ENCODE peak calls at places on chromosomes 13 and 19, in five cellular contexts. H, C, U, Z and E are unnamed samples. For H3K36me3, the result is how much of the 10 kb centered on the place peaks cover.

GRCh38 chr13:98199480-98199879 is 22.4 kb upstream of the RNF113B start:
- DNase-seq in H (no peak), C (no peak), U (no peak), Z (no peak), E (no peak)

GRCh38 chr19:18868380-18869230 is 27.4 kb downstream of the CERS1 start:
- DNase-seq in H (no peak), C (no peak), U (no peak), Z (no peak), E (no peak)

GRCh38 chr13:29435125-29435911 is 160.2 kb downstream of the SLC7A1 start:
- DNase-seq in H (no peak), C (peak), U (peak), Z (no peak), E (no peak)

GRCh38 chr13:30063892-30064291 is 213.5 kb upstream of the UBL3 start:
- DNase-seq in H (no peak), C (no peak), U (no peak), Z (no peak), E (no peak)

GRCh38 chr19:9673912-9674668 is 810 bp downstream of the ZNF562 start:
- DNase-seq in H (no peak), C (no peak), U (peak), Z (peak), E (no peak)

GRCh38 chr19:45587873-45588272 is 3.3 kb upstream of the OPA3 start:
- DNase-seq in H (no peak), C (peak), U (no peak), Z (no peak), E (no peak)

GRCh38 chr13:49985129-49985528 is 11.7 kb upstream of the TRIM13 start:
- DNase-seq in H (no peak), C (no peak), U (no peak), Z (no peak), E (no peak)

GRCh38 chr13:21757721-21758120 is 86.8 kb downstream of the FGF9 start:
- DNase-seq in H (no peak), C (no peak), U (no peak), Z (no peak), E (no peak)

GRCh38 chr19:35739275-35740107 is 2.8 kb downstream of the IGFLR1 start:
- DNase-seq in H (peak), C (no peak), U (no peak), Z (no peak), E (no peak)

GRCh38 chr19:19805480-19805879 is 16.1 kb downstream of the ZNF506 start:
- DNase-seq in H (no peak), C (no peak), U (no peak), Z (no peak), E (no peak)

GRCh38 chr13:112446347-112446861 is 70.2 kb downstream of the SPACA7 start:
- DNase-seq in H (no peak), C (no peak), U (no peak), Z (no peak), E (no peak)

DNA sequence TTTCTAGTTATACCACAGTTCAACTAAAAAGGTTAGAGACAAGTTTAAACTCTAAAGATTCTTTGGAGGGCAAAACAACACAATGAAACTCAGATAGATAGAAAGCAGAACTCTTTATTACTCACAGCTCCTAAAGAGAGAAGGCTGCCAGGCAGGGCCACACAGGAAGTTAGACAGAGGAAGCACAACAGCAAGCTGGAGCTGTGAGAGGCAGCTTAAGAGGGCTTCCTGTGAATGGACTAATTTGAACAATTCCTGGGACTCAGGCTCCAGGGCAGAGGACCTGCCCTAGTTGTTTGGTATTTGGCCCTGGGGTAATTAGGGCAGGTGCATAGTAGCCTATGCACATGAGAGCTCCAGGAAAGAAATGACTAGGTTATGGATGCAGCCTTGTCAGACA is 803.6 kb downstream of the DIAPH3 start:
- DNase-seq in H (no peak), C (no peak), U (no peak), Z (no peak), E (peak)
- H2AFZ ChIP-seq in H (no peak), C (peak), U (no peak), Z (no peak), E (no peak)

GRCh38 chr19:55231391-55232283 is 3.1 kb upstream of the TMEM86B start:
- DNase-seq in H (no peak), C (no peak), U (no peak), Z (no peak), E (no peak)

GRCh38 chr19:55230329-55230728 is 1.8 kb upstream of the TMEM86B start:
- DNase-seq in H (no peak), C (no peak), U (no peak), Z (no peak), E (no peak)

GRCh38 chr19:55229789-55230182 is 1.2 kb upstream of the TMEM86B start:
- DNase-seq in H (no peak), C (peak), U (no peak), Z (no peak), E (no peak)

GRCh38 chr19:55232284-55232597 is 3.7 kb upstream of the TMEM86B start:
- DNase-seq in H (no peak), C (no peak), U (no peak), Z (no peak), E (no peak)

GRCh38 chr19:55230780-55231179 is 2.2 kb upstream of the TMEM86B start:
- DNase-seq in H (no peak), C (no peak), U (no peak), Z (no peak), E (no peak)
- H3K36me3 ChIP-seq in H (under half), C (under half), U (under half), Z (under half), E (under half)

DNA sequence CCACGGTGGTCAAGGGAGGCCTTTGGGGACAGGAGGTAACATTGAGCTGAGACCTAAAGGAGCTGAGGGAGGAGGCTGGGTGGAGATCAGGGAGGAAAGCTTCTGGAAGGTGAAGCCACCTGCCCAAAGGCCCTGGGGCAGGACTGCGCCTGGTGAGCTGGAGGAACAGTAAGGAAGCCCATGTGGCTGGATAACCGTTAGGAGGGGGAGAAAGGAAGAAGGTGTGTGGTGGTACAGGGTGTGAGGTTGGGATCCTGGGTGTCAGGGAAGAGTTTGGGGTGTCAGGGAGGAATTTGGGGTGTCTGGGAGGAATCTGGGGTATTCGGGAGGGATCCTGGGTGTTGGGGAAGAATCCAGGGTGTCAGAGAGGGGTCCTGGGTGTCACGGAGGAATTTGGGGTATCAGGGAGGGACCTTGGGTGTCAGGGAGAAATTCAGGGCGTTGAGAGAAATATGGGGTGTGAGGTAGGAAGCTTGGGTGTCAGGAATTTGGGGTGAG is 695 bp downstream of the TICAM1 start:
- DNase-seq in H (no peak), C (no peak), U (no peak), Z (no peak), E (no peak)
- H3K4me2 ChIP-seq in H (peak), C (peak), U (peak), Z (peak), E (peak)

DNA sequence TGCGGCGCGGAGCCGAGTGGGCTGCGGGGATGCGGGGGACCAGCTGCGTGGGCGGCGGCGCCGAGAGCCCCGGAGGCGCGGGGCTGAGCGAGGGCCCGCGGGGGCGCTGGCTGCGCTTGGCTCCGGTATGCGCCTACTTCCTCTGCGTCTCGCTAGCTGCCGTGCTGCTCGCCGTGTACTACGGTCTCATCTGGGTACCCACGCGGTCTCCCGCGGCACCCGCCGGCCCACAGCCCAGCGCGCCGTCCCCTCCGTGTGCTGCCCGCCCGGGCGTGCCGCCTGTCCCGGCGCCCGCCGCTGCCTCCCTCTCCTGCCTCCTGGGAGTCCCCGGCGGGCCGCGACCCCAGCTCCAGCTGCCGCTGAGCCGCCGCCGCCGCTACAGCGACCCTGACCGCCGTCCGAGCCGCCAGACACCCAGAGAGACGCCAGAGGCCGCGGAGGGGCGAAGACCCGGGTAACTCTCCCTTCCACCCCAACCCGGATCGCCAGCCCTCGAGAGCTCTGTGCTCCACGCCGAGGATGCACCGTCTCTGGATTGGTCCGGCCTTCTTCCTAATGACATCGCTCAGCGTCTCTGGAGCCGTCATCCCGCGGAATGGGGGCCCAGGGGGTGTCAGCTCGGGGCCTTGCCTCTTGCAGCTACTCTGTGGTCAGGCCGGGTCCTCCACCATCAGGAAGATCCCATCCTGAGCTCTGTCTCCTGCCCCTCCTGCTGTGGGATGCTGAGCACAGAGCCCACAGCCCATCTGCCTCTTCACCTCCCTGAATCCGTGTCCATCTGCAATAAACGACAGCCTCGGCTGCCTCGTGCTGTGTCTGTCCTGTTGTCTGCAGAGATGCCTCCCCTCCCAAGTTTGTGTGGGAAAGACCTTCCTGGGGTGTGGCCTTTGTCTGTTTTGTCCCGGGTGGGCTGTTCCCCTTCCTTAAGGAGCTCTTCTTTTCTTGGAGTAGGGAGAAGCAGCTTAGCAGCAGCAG is 493 bp downstream of the INAFM1 start:
- DNase-seq in H (no peak), C (no peak), U (no peak), Z (no peak), E (peak)
- H2AFZ ChIP-seq in H (no peak), C (no peak), U (peak), Z (no peak), E (no peak)

GRCh38 chr13:99536023-99536422 is 34.8 kb downstream of the TM9SF2 start:
- DNase-seq in H (no peak), C (no peak), U (no peak), Z (no peak), E (no peak)

GRCh38 chr13:99542788-99543406 is 41.6 kb downstream of the TM9SF2 start:
- DNase-seq in H (no peak), C (no peak), U (no peak), Z (no peak), E (no peak)

GRCh38 chr13:99545979-99546378 is 44.7 kb downstream of the TM9SF2 start:
- DNase-seq in H (no peak), C (no peak), U (no peak), Z (no peak), E (peak)

DNA sequence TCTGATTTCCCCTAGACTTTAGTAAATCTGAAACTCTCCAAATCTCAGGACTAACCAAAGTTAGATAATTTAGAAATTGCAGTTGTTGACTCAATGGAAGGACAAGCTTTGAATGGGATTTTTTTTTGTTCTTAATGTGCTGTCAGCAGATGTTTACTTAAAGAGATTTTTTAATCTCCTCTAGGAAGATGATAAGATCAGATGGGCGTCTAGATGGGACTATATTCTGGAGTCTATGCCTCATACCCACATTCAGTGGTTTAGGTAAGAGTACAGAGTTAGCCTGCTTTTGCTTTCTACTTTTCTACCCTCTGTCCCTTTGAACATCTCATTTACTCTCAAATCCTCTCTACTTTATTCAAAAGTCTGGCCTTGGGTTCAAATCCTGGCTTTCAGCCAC is 39.3 kb downstream of the TM9SF2 start:
- DNase-seq in H (no peak), C (no peak), U (no peak), Z (no peak), E (no peak)
- H3K36me3 ChIP-seq in H (under half), C (under half), U (under half), Z (under half), E (under half)

GRCh38 chr19:6069268-6069771 is 41.0 kb downstream of the RFX2 start:
- DNase-seq in H (no peak), C (no peak), U (no peak), Z (no peak), E (no peak)
- H3K4me2 ChIP-seq in H (no peak), C (no peak), U (no peak), Z (no peak), E (no peak)

GRCh38 chr13:43019811-43020210 is 3.6 kb upstream of the DNAJC15 start:
- DNase-seq in H (no peak), C (no peak), U (no peak), Z (no peak), E (no peak)
- H2AFZ ChIP-seq in H (no peak), C (no peak), U (peak), Z (no peak), E (peak)